ENCODE peak calls at places on chromosomes 5 and 9, in four cellular contexts. K, W, L and H are unnamed samples.
A peak's percentile ranks its signal among the peaks of the same experiment; 100 is the strongest.

GRCh38 chr5:124634228-124634819 is 112.1 kb downstream of the ZNF608 start:
- DNase-seq in K (peak; percentile 71), W (peak; percentile 67), L (no peak), H (no peak)

GRCh38 chr9:133495327-133496293 is 16.7 kb upstream of the SLC2A6 start:
- DNase-seq in K (no peak), W (no peak), L (no peak), H (no peak)

GRCh38 chr9:107732781-107733529 is 243.4 kb upstream of the KLF4 start:
- DNase-seq in K (peak; percentile 79), W (peak; percentile 88), L (peak; percentile 59), H (peak; percentile 53)

GRCh38 chr5:40428129-40428528 is 251.6 kb upstream of the PTGER4 start:
- DNase-seq in K (peak; percentile 67), W (peak; percentile 34), L (peak; percentile 70), H (no peak)

GRCh38 chr5:103862398-103862797 is 299.8 kb upstream of the NUDT12 start:
- DNase-seq in K (no peak), W (peak; percentile 65), L (no peak), H (no peak)

GRCh38 chr5:86763914-86764313 is 146.2 kb downstream of the COX7C start:
- DNase-seq in K (no peak), W (no peak), L (no peak), H (no peak)

GRCh38 chr5:12647613-12648012 is 743.4 kb upstream of the CTNND2 start:
- DNase-seq in K (no peak), W (no peak), L (no peak), H (no peak)

GRCh38 chr9:95188459-95188858 is 129.1 kb downstream of the FANCC start:
- DNase-seq in K (no peak), W (no peak), L (no peak), H (no peak)

GRCh38 chr9:14228602-14229001 is 85.3 kb downstream of the NFIB start:
- DNase-seq in K (peak; percentile 63), W (no peak), L (no peak), H (no peak)

GRCh38 chr5:59599729-59600128 is 293.8 kb downstream of the PDE4D start:
- DNase-seq in K (no peak), W (no peak), L (no peak), H (no peak)

GRCh38 chr5:59597690-59598546 is 295.6 kb downstream of the PDE4D start:
- DNase-seq in K (no peak), W (no peak), L (no peak), H (no peak)

GRCh38 chr5:59596586-59597348 is 296.8 kb downstream of the PDE4D start:
- DNase-seq in K (peak; percentile 58), W (peak; percentile 65), L (no peak), H (no peak)

GRCh38 chr5:59600153-59600552 is 293.4 kb downstream of the PDE4D start:
- DNase-seq in K (no peak), W (no peak), L (no peak), H (no peak)

GRCh38 chr5:59598547-59598874 is 295.0 kb downstream of the PDE4D start:
- DNase-seq in K (no peak), W (no peak), L (no peak), H (no peak)
- H3K27ac ChIP-seq in K (no peak overlapping the region), W (no peak overlapping the region), L (no peak overlapping the region), H (no peak overlapping the region)

DNA sequence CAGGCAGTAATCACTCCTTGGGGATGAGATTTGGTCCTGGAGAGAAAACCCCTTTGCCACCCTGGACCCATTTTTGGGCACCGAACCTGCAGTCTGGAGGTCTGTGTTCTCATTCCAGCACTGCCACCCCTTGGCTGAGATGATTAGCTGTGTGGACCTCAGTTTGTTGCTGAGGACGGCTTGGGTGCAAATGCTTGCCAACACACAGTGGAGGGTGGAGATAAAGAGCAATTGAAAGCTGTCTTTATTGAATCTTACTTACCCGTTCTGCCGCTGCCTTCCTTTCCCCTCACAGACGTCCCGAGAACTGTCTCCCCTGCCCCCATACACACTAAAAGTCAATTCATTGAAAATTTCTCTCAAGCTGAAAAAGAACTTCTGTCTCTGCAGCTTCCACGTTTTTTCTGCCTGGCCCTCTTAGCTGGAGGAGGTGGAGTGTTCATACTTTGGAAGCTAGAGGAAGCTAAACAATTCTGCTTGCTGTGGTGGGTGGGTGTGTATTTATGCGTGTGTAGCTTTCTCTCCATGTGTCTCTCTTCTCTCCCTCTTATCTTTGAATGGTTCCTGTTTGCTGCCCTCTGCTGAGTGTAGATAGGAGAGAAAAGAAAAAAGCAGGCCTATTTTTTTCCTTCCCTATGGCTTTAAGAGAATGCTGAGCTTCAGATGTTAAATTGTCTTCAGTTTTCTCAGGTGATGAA is 6.6 kb downstream of the GALNT10 start:
- DNase-seq in K (no peak), W (peak; percentile 79), L (no peak), H (no peak)
- H3K27ac ChIP-seq in K (peak overlapping the region; percentile 99), W (no peak overlapping the region), L (no peak overlapping the region), H (no peak overlapping the region)

GRCh38 chr9:21825637-21826036 is 23.2 kb downstream of the MTAP start:
- DNase-seq in K (no peak), W (no peak), L (no peak), H (no peak)

GRCh38 chr9:21831841-21832509 is 29.5 kb downstream of the MTAP start:
- DNase-seq in K (peak; percentile 59), W (peak; percentile 92), L (no peak), H (no peak)

GRCh38 chr9:21833090-21833801 is 30.8 kb downstream of the MTAP start:
- DNase-seq in K (no peak), W (no peak), L (no peak), H (no peak)

GRCh38 chr9:21830589-21830988 is 28.2 kb downstream of the MTAP start:
- DNase-seq in K (peak; percentile 82), W (peak; percentile 74), L (no peak), H (no peak)

GRCh38 chr9:21828853-21829405 is 26.5 kb downstream of the MTAP start:
- DNase-seq in K (peak; percentile 69), W (no peak), L (no peak), H (no peak)
- H3K27ac ChIP-seq in K (peak overlapping the region; percentile 100), W (no peak overlapping the region), L (no peak overlapping the region), H (no peak overlapping the region)

GRCh38 chr5:65142511-65143011 is 339.2 kb downstream of the ADAMTS6 start:
- DNase-seq in K (peak; percentile 37), W (peak; percentile 81), L (no peak), H (no peak)
- H3K27ac ChIP-seq in K (peak overlapping the region; percentile 13), W (peak overlapping the region; percentile 58), L (no peak overlapping the region), H (no peak overlapping the region)

GRCh38 chr5:72815580-72816296 is 723 bp upstream of the TNPO1 start:
- DNase-seq in K (peak; percentile 14), W (no peak), L (no peak), H (no peak)

GRCh38 chr5:72818866-72819534 is 2.5 kb downstream of the TNPO1 start:
- DNase-seq in K (peak; percentile 61), W (peak; percentile 47), L (peak; percentile 52), H (peak; percentile 53)

GRCh38 chr5:72817076-72817476 is 615 bp downstream of the TNPO1 start:
- DNase-seq in K (peak; percentile 35), W (peak; percentile 72), L (peak; percentile 56), H (peak; percentile 49)

GRCh38 chr5:72816297-72817075 is at the start of gene TNPO1:
- DNase-seq in K (peak; percentile 85), W (peak; percentile 93), L (peak; percentile 94), H (peak; percentile 92)

DNA sequence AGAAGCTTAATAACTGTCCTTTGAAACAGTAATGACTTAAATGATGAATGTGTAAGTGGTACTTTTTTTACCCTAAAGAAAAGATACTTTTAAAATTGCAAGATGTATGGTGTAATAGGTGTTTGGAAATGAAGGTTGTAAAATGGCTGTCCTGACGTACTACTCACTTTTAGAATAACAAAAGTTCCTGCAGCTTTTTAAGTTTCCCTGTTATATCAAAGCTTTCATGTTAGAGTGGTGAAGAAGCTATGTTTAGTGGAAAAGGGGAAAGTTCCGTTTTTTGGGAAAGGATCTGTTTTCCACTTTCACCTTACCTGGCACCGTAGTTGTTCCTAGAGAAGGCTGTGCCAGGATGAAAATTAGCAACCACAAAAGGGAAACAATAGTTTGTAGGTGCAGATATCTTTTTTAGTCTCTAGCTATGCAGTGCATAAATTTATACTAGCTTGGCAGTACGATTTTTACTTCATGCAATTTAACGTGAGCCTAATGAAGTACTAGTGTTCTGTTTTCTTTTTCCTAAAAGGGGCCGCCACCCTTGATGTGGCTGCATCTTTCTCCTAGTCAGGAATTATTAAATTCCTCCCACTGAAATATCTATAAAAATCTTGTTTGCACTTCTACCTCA is 1.3 kb downstream of the TNPO1 start:
- DNase-seq in K (no peak), W (peak; percentile 2), L (no peak), H (no peak)
- H3K27ac ChIP-seq in K (peak overlapping the region; percentile 85), W (peak overlapping the region; percentile 92), L (no peak overlapping the region), H (peak overlapping the region; percentile 99)

DNA sequence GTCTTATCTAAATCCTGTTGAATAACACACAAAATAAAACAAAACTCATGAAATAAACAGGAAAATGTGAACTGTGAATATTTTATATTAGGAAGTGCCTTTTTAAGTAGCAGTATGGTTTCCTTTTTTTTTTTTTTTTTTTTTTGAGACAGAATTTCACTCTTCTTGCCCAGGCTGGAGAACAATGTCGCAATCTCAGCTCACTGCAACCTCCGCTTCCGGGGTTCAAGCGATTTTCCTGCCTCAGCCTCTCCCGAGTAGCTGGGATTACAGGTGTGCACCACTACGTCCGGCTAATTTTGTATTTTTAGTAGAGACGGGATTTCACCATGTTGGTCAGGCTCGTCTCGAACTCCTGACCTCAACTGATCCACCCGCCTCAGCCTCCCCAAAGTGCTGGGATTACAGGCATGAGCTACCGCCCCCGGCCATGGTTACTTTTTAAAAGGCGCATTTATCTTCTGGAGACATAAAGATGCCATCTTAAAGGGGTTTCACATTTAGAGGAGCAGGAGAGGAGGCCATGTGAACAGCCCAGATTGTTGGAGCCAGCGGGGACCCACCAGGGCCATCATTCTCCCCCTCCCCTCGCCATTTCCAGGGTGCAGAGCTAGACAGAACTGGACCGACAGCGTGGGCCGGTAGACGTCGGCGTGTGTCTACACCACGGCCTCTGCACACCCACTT is 64.1 kb downstream of the ROR2 start:
- DNase-seq in K (no peak), W (no peak), L (no peak), H (no peak)
- H3K27ac ChIP-seq in K (no peak overlapping the region), W (no peak overlapping the region), L (no peak overlapping the region), H (peak overlapping the region; percentile 33)